ENCODE peak calls at places on chromosome 12, in eight cellular contexts. Y is PC-3, I is fibroblast of lung, Q is neural progenitor cell, J is endothelial cell of umbilical vein, O is mammary epithelial cell, E is SK-N-SH, P is astrocyte. K is an unnamed sample.

GRCh38 chr12:78793491-78793890 is 71.1 kb upstream of the SYT1 start:
- DNase-seq in E (no peak), J (no peak), P (peak), O (no peak), Q (no peak), I (peak), Y (no peak), K (no peak)

GRCh38 chr12:107352347-107353081 is 259.2 kb upstream of the CRY1 start:
- DNase-seq in Q (no peak), P (no peak), J (peak), O (no peak), I (no peak), Y (no peak), E (no peak), K (no peak)

GRCh38 chr12:41277019-41277770 is 89.1 kb downstream of the PDZRN4 start:
- DNase-seq in O (peak), Q (peak), P (peak), I (peak), E (peak), Y (peak), J (peak), K (no peak)

GRCh38 chr12:66744956-66745383 is 66.1 kb upstream of the GRIP1 start:
- DNase-seq in O (no peak), Q (no peak), J (no peak), Y (peak), E (no peak), P (no peak), I (no peak), K (no peak)

GRCh38 chr12:107322063-107322462 is 228.7 kb upstream of the CRY1 start:
- DNase-seq in I (no peak), O (no peak), J (no peak), Q (no peak), P (no peak), E (no peak), Y (no peak), K (no peak)

GRCh38 chr12:130948136-130948535 is 5.6 kb upstream of the ADGRD1 start:
- DNase-seq in O (no peak), P (no peak), Y (no peak), I (no peak), E (no peak), Q (peak), J (no peak), K (no peak)

GRCh38 chr12:61554268-61555008 is 705.8 kb upstream of the USP15 start:
- DNase-seq in J (no peak), P (no peak), I (no peak), Y (peak), Q (no peak), E (no peak), O (peak), K (peak)

GRCh38 chr12:27177716-27178115 is 66.4 kb upstream of the STK38L start:
- DNase-seq in Y (peak), E (no peak), I (peak), P (peak), O (peak), J (peak), Q (no peak), K (peak)

GRCh38 chr12:124683330-124683662 is 115.9 kb upstream of the NCOR2 start:
- DNase-seq in I (peak), J (no peak), O (peak), Y (peak), P (no peak), E (no peak), Q (peak), K (peak)

GRCh38 chr12:46300906-46301305 is 32.1 kb upstream of the SLC38A1 start:
- DNase-seq in E (no peak), Q (no peak), I (no peak), J (peak), Y (no peak), O (no peak), P (no peak), K (no peak)

GRCh38 chr12:127284870-127285431 is 982.0 kb upstream of the TMEM132C start:
- DNase-seq in Y (peak), Q (no peak), E (no peak), O (peak), J (peak), I (peak), P (peak), K (no peak)

GRCh38 chr12:53523131-53523530 is 15.8 kb upstream of the NPFF start:
- DNase-seq in J (no peak), Y (no peak), I (no peak), O (no peak), E (no peak), Q (no peak), P (no peak), K (no peak)

GRCh38 chr12:104411826-104412626 is 44.7 kb upstream of the CHST11 start:
- DNase-seq in P (peak), I (peak), O (no peak), Y (no peak), J (no peak), Q (no peak), E (no peak), K (no peak)

GRCh38 chr12:69069479-69069878 is 136.5 kb upstream of the CPM start:
- DNase-seq in E (no peak), P (no peak), I (no peak), Y (no peak), O (no peak), Q (no peak), J (no peak), K (no peak)

GRCh38 chr12:100553851-100554404 is 19.6 kb upstream of the GAS2L3 start:
- DNase-seq in P (no peak), O (no peak), Y (no peak), J (no peak), I (peak), E (no peak), Q (peak), K (no peak)

GRCh38 chr12:119409043-119409442 is 74.5 kb downstream of the CCDC60 start:
- DNase-seq in O (no peak), I (no peak), Y (no peak), J (no peak), P (no peak), Q (no peak), E (no peak), K (no peak)

GRCh38 chr12:51517800-51518199 is 73.2 kb upstream of the SCN8A start:
- DNase-seq in Y (no peak), J (no peak), E (no peak), P (no peak), I (no peak), Q (peak), O (no peak), K (no peak)

GRCh38 chr12:112350593-112351592 is 31.3 kb downstream of the HECTD4 start:
- DNase-seq in Q (no peak), J (no peak), I (peak), P (peak), E (no peak), O (no peak), Y (no peak), K (no peak)
- H2AFZ ChIP-seq in Q (no peak), J (no peak), I (no peak), P (no peak), E (no peak), O (no peak), Y (no peak), K (no peak)

DNA sequence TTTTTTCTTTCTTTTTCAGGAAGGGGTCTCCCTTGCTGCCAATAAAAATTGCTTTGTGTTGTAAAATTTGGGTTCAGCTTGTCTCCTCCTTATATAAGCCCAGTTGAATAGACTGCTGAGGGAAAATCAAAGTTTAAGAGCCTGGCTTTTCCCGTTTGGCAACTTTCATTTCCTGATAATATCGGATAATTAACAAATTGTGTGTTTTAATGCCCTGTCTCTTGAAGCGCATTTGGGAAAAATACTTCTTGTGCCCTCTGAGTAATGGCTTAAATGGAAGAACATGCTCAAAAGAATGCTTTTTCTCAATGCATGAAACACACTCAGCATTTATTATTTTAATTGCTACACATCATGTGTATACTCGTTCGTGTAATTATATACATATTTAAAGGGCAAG is 198.0 kb upstream of the DCN start:
- DNase-seq in I (no peak), O (no peak), Q (no peak), J (peak), E (no peak), Y (no peak), P (no peak), K (no peak)
- H3K9ac ChIP-seq in I (no peak), O (no peak), Q (no peak), J (no peak), E (no peak), Y (no peak), P (no peak), K (no peak)

GRCh38 chr12:2959194-2959507 is at the start of gene TEAD4:
- DNase-seq in Y (peak), J (peak), Q (peak), O (peak), P (peak), E (peak), I (peak), K (no peak)

GRCh38 chr12:2961705-2962104 is 2.5 kb downstream of the TEAD4 start:
- DNase-seq in O (no peak), J (no peak), Q (peak), I (no peak), E (no peak), Y (no peak), P (no peak), K (no peak)

GRCh38 chr12:2959508-2960431 is 573 bp downstream of the TEAD4 start:
- DNase-seq in Y (peak), E (peak), P (peak), O (peak), I (peak), J (peak), Q (peak), K (no peak)

GRCh38 chr12:2960996-2961616 is 1.9 kb downstream of the TEAD4 start:
- DNase-seq in E (no peak), Q (no peak), Y (peak), O (no peak), J (peak), I (peak), P (peak), K (no peak)

DNA sequence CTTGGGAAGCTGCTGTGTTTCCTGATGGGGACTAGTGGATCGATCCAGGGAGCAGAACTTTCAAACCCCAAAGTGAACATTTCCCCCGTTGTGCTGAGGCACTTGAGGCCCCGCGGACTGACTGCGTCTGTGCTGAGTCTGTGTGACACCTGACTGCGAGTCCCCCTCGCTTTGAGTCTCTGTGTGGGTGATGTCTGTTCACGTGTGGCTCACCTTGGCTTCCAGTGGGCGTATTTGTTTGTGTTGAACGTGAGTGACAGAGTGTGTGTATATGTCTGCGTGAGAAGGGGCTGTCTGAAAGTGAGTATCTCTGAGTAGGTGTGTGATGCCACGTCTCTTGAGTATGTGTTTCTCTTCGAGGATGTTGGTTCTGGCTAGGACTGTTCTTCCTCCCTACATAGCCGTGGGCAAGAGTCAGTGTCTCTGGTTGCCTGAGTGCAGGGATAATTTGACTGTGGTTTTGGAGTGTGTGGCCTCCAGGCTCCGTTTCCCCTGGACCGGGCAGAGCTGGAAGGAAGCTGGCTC is 1.3 kb downstream of the TEAD4 start:
- DNase-seq in Y (peak), Q (peak), O (peak), I (peak), E (no peak), P (peak), J (peak), K (no peak)
- H3K4me2 ChIP-seq in Y (peak), Q (peak), O (peak), I (peak), E (peak), P (peak), J (peak), K (peak)

DNA sequence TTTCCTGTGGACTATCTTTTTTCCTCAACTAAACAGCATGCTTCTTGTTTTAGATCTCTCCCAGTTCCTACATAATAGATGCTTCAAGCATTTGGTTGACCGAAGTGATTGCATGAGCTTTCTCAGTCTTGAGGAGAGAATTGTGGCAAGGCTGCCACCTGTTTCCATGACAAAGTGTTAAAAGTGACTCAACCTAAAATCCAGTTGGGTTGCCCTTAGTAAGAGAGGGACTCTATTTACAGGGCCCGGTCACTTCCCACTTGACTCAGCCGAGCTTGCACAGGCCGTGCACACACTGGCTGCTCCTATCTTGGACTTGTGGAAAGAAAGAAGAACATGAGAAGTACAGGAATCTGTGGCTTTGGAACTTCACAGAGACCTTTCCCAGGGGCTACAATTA is 2.1 kb upstream of the B4GALNT3 start:
- DNase-seq in O (no peak), Y (peak), P (no peak), J (no peak), I (no peak), Q (no peak), E (no peak), K (no peak)
- H2AFZ ChIP-seq in O (no peak), Y (no peak), P (no peak), J (no peak), I (no peak), Q (no peak), E (no peak), K (no peak)

GRCh38 chr12:9867531-9867930 is 1.6 kb downstream of the CLEC2B start:
- DNase-seq in Q (no peak), O (no peak), E (no peak), P (no peak), J (peak), I (no peak), Y (no peak), K (no peak)
- H3K9ac ChIP-seq in Q (no peak), O (no peak), E (no peak), P (no peak), J (peak), I (no peak), Y (no peak), K (peak)

GRCh38 chr12:113472191-113473190 is 820 bp upstream of the LHX5 start:
- DNase-seq in J (no peak), O (no peak), Y (no peak), Q (peak), P (no peak), E (peak), I (no peak), K (no peak)
- H3K4me2 ChIP-seq in J (no peak), O (no peak), Y (no peak), Q (peak), P (no peak), E (peak), I (no peak), K (no peak)

GRCh38 chr12:22256076-22256475 is 78.4 kb downstream of the ST8SIA1 start:
- DNase-seq in E (no peak), J (no peak), Q (no peak), P (no peak), O (no peak), I (peak), Y (no peak), K (no peak)
- H2AFZ ChIP-seq in E (no peak), J (no peak), Q (peak), P (peak), O (no peak), I (no peak), Y (no peak), K (no peak)

GRCh38 chr12:39441963-39442894 is 691 bp downstream of the KIF21A start:
- DNase-seq in O (peak), E (peak), I (peak), J (peak), P (peak), Y (peak), Q (peak), K (no peak)

GRCh38 chr12:39440101-39440500 is 2.8 kb downstream of the KIF21A start:
- DNase-seq in Y (no peak), O (no peak), Q (no peak), E (no peak), I (no peak), J (no peak), P (no peak), K (no peak)

GRCh38 chr12:39442895-39443703 is at the start of gene KIF21A:
- DNase-seq in I (peak), Y (peak), Q (peak), E (peak), P (peak), J (peak), O (peak), K (peak)

GRCh38 chr12:39441189-39441962 is 1.5 kb downstream of the KIF21A start:
- DNase-seq in O (no peak), I (no peak), J (no peak), Y (no peak), P (no peak), Q (no peak), E (no peak), K (no peak)

GRCh38 chr12:39440781-39441180 is 2.1 kb downstream of the KIF21A start:
- DNase-seq in Y (no peak), I (no peak), P (no peak), E (no peak), O (no peak), J (no peak), Q (peak), K (no peak)
- H3K9ac ChIP-seq in Y (no peak), I (no peak), P (no peak), E (no peak), O (peak), J (no peak), Q (no peak), K (no peak)

K was measured in keratinocyte.